ENCODE peak calls at places on chromosomes 3 and 15, in eight cellular contexts. D is upper lobe of right lung, G is SK-N-SH, P is colonic mucosa, K is adipocyte, X is PC-3, N is mammary epithelial cell, C is fibroblast of lung. Y is an unnamed sample.
A peak's percentile ranks its signal among the peaks of the same experiment; 100 is the strongest.

GRCh38 chr15:25056484-25057429 is 102.0 kb downstream of the SNRPN start:
- DNase-seq in K (no peak), P (peak; percentile 6), D (peak; percentile 46), N (no peak), X (no peak), C (no peak), G (no peak), Y (no peak)

GRCh38 chr3:127800508-127800907 is 21.8 kb downstream of the MGLL start:
- DNase-seq in N (peak; percentile 38), K (no peak), X (no peak), G (no peak), D (no peak), C (peak; percentile 51), P (no peak), Y (no peak)

GRCh38 chr3:69250014-69250413 is 127.6 kb upstream of the LMOD3 start:
- DNase-seq in C (peak; percentile 61), X (no peak), N (no peak), P (peak; percentile 91), D (no peak), G (no peak), K (no peak), Y (no peak)

GRCh38 chr15:60945196-60945595 is 283.9 kb downstream of the RORA start:
- DNase-seq in G (peak; percentile 87), N (no peak), C (no peak), X (no peak), D (no peak), P (no peak), K (no peak), Y (no peak)

GRCh38 chr15:33027636-33028035 is 166.9 kb downstream of the FMN1 start:
- DNase-seq in C (no peak), K (no peak), N (no peak), D (no peak), P (no peak), X (no peak), G (no peak), Y (no peak)

GRCh38 chr3:150180349-150180748 is 209.7 kb upstream of the PFN2 start:
- DNase-seq in X (peak; percentile 19), K (peak; percentile 84), P (no peak), C (peak; percentile 78), N (no peak), G (no peak), D (no peak), Y (peak; percentile 51)

GRCh38 chr3:127679534-127680145 is 6.9 kb downstream of the ABTB1 start:
- DNase-seq in X (no peak), D (peak; percentile 60), K (no peak), G (no peak), C (no peak), P (no peak), N (no peak), Y (no peak)

GRCh38 chr3:11379238-11379823 is 107.1 kb downstream of the ATG7 start:
- DNase-seq in G (peak; percentile 56), X (peak; percentile 79), N (peak; percentile 31), C (peak; percentile 53), K (peak; percentile 83), D (no peak), P (no peak), Y (no peak)

GRCh38 chr3:73727117-73727802 is 102.5 kb upstream of the PDZRN3 start:
- DNase-seq in N (peak; percentile 11), C (peak; percentile 80), K (peak; percentile 96), P (no peak), D (no peak), G (no peak), X (no peak), Y (peak; percentile 83)

GRCh38 chr3:13461169-13462124 is 18.7 kb upstream of the HDAC11 start:
- DNase-seq in G (peak; percentile 72), X (peak; percentile 87), D (peak; percentile 76), N (no peak), C (peak; percentile 27), P (peak; percentile 67), K (peak; percentile 43), Y (no peak)

GRCh38 chr15:76058714-76059319 is 968 bp upstream of the TMEM266 start:
- DNase-seq in X (peak; percentile 19), C (peak; percentile 3), D (no peak), P (peak; percentile 20), G (peak; percentile 50), K (peak; percentile 6), N (peak; percentile 13), Y (no peak)

GRCh38 chr3:112807685-112808084 is 39.0 kb downstream of the CD200R1L start:
- DNase-seq in P (no peak), D (no peak), G (no peak), K (no peak), C (no peak), N (no peak), X (no peak), Y (no peak)

GRCh38 chr15:40108061-40108854 is 421 bp downstream of the BMF start:
- DNase-seq in X (peak; percentile 32), D (peak; percentile 79), C (peak; percentile 55), G (peak; percentile 66), K (peak; percentile 80), N (peak; percentile 38), P (peak; percentile 70), Y (no peak)

GRCh38 chr15:40112789-40113188 is 4.1 kb upstream of the BMF start:
- DNase-seq in G (no peak), X (no peak), D (no peak), C (no peak), K (no peak), P (no peak), N (no peak), Y (no peak)

GRCh38 chr15:40111888-40112287 is 3.2 kb upstream of the BMF start:
- DNase-seq in K (no peak), G (no peak), X (no peak), P (no peak), D (no peak), C (no peak), N (no peak), Y (no peak)

GRCh38 chr15:40108855-40109735 is at the start of gene BMF:
- DNase-seq in N (peak; percentile 97), P (peak; percentile 100), C (peak; percentile 99), D (peak; percentile 100), G (peak; percentile 97), X (peak; percentile 100), K (peak; percentile 100), Y (peak; percentile 91)

DNA sequence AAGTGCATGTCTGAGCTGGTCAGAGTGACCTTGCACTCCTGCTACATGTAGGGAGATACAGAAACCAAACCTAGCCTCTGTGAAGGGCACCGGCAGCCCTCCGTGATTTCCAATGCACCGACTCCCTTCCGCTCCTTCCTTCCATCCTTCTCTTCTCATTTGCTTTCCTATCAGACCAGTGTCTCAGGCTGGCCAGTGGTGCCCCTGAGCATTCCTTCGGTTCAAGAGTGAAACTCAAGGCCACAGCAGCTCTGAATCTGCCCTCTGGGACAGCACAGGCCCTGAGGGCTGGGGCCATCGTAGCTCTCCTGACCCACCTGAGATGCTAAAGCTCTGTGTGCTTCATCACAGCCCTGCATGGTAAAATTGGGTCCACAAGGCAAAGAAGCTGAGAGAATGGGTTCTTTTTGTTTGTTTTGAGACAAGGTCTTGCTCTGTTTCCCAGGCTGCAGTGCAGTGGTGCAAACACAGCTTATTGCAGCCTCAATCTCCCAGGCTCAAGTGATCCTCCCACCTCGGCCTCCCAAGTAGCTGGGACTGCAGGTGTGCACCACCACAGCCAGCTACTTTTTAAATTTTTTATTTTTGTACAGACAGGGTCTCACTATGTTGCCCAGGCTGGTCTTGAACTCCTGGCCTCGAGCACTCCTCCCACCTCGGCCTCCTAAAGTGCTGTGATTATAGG is 2.3 kb upstream of the BMF start:
- DNase-seq in C (no peak), G (no peak), X (no peak), D (no peak), P (no peak), N (no peak), K (no peak), Y (no peak)
- H3K4me3 ChIP-seq in C (no peak overlapping the region), G (no peak overlapping the region), X (no peak overlapping the region), D (no peak overlapping the region), P (no peak overlapping the region), N (no peak overlapping the region), K (no peak overlapping the region), Y (no peak overlapping the region)

DNA sequence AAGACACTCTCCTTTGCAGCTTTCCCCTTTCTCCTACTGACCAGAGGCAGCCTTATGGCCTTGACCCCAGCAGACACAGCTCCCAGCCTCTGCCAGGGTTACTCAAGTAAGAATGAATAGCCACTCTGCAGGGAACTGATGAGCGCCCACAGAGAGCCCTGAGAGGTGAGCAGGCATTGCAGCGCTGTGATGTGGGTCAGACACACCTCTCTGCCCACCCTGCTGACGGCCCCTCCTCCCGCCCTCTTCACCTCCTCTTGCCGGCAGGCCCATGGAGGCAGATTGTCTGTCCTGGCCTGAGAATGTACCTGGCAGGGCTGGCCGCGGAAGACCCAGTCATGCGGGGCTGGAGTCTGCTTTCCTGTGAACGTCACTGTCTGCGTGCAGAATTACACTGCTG is 512.6 kb upstream of the PPP2R3A start:
- DNase-seq in K (no peak), C (no peak), P (no peak), N (no peak), G (no peak), X (no peak), D (no peak), Y (no peak)
- H3K4me3 ChIP-seq in K (no peak overlapping the region), C (no peak overlapping the region), P (no peak overlapping the region), N (no peak overlapping the region), G (no peak overlapping the region), X (no peak overlapping the region), D (no peak overlapping the region), Y (no peak overlapping the region)

GRCh38 chr3:186502138-186502941 is 41.8 kb downstream of the CRYGS start:
- DNase-seq in D (no peak), N (no peak), K (no peak), C (no peak), G (no peak), P (no peak), X (no peak), Y (no peak)
- H3K4me3 ChIP-seq in D (no peak overlapping the region), N (no peak overlapping the region), K (peak overlapping the region; percentile 5), C (no peak overlapping the region), G (peak overlapping the region; percentile 10), P (no peak overlapping the region), X (peak overlapping the region; percentile 29), Y (no peak overlapping the region)

GRCh38 chr3:52299815-52300611 is 12.4 kb downstream of the GLYCTK start:
- DNase-seq in D (peak; percentile 79), K (peak; percentile 25), N (peak; percentile 29), X (peak; percentile 23), P (no peak), G (peak; percentile 76), C (peak; percentile 37), Y (no peak)
- H3K4me3 ChIP-seq in D (no peak overlapping the region), K (no peak overlapping the region), N (no peak overlapping the region), X (no peak overlapping the region), P (no peak overlapping the region), G (no peak overlapping the region), C (no peak overlapping the region), Y (no peak overlapping the region)